ENCODE peak calls at places on chromosomes 3 and 15, in five cellular contexts. S is progenitor cell of endocrine pancreas, I is NCI-H2081, O is heart right ventricle, Y is AG08396. X is an unnamed sample.

GRCh38 chr3:157045238-157045860 is 114.6 kb downstream of the CCNL1 start:
- DNase-seq in I (no peak), Y (no peak), S (no peak), O (no peak), X (no peak)

GRCh38 chr3:138945646-138946553 is 1.0 kb downstream of the FOXL2 start:
- DNase-seq in I (peak; percentile 45), Y (no peak), S (no peak), O (peak; percentile 15), X (no peak)

GRCh38 chr3:138068579-138069174 is 46.7 kb downstream of the DZIP1L start:
- DNase-seq in O (peak; percentile 80), I (peak; percentile 82), S (peak; percentile 77), Y (peak; percentile 86), X (peak; percentile 80)

GRCh38 chr15:70491183-70491621 is 272.2 kb downstream of the UACA start:
- DNase-seq in Y (no peak), I (no peak), S (no peak), O (no peak), X (no peak)

GRCh38 chr3:101676765-101677435 is at the start of gene ZBTB11:
- DNase-seq in I (no peak), Y (peak; percentile 96), S (peak; percentile 99), O (peak; percentile 99), X (peak; percentile 96)

GRCh38 chr15:61256231-61256630 is 27.1 kb upstream of the RORA start:
- DNase-seq in Y (no peak), O (no peak), I (no peak), S (no peak), X (no peak)

GRCh38 chr3:37712918-37713819 is 148.5 kb upstream of the CTDSPL start:
- DNase-seq in S (no peak), Y (peak; percentile 22), O (no peak), I (no peak), X (no peak)

GRCh38 chr15:54660356-54660755 is 536.4 kb downstream of the RSL24D1 start:
- DNase-seq in S (no peak), O (no peak), Y (no peak), I (no peak), X (no peak)

GRCh38 chr15:50840520-50840919 is 68.0 kb upstream of the AP4E1 start:
- DNase-seq in Y (no peak), I (no peak), O (no peak), S (no peak), X (no peak)

GRCh38 chr15:33029247-33029646 is 165.3 kb downstream of the FMN1 start:
- DNase-seq in S (no peak), I (no peak), O (no peak), Y (no peak), X (no peak)

GRCh38 chr3:37765591-37766219 is 96.0 kb upstream of the CTDSPL start:
- DNase-seq in Y (no peak), I (no peak), S (no peak), O (no peak), X (peak; percentile 31)

GRCh38 chr15:85755942-85756341 is 38.8 kb downstream of the KLHL25 start:
- DNase-seq in O (no peak), I (no peak), S (no peak), Y (no peak), X (no peak)

GRCh38 chr15:32840481-32841245 is 122.9 kb downstream of the GREM1 start:
- DNase-seq in Y (no peak), S (no peak), I (no peak), O (no peak), X (no peak)

GRCh38 chr3:36956155-36956554 is 11.3 kb upstream of the TRANK1 start:
- DNase-seq in Y (no peak), S (no peak), O (no peak), I (no peak), X (no peak)

GRCh38 chr3:129052675-129053074 is 7.9 kb upstream of the GP9 start:
- DNase-seq in S (no peak), I (peak; percentile 76), Y (no peak), O (peak; percentile 70), X (no peak)

GRCh38 chr3:170021083-170021482 is 16.7 kb upstream of the GPR160 start:
- DNase-seq in O (no peak), I (no peak), S (no peak), Y (no peak), X (no peak)

GRCh38 chr15:78065973-78066946 is 11.3 kb downstream of the TBC1D2B start:
- DNase-seq in S (no peak), Y (no peak), I (no peak), O (no peak), X (no peak)

GRCh38 chr3:42601898-42602581 is 1.6 kb downstream of the NKTR start:
- DNase-seq in I (no peak), S (no peak), O (no peak), Y (no peak), X (no peak)

GRCh38 chr3:105533955-105534354 is 167.2 kb downstream of the ALCAM start:
- DNase-seq in I (no peak), O (no peak), S (no peak), Y (no peak), X (no peak)

GRCh38 chr3:3189102-3189727 is 9.7 kb upstream of the CRBN start:
- DNase-seq in S (no peak), Y (no peak), I (no peak), O (no peak), X (no peak)

GRCh38 chr3:112512320-112512719 is 13.0 kb upstream of the BTLA start:
- DNase-seq in I (no peak), O (no peak), S (no peak), Y (no peak), X (no peak)

X was measured in HuH-7.